ENCODE peak calls at places on chromosomes 1 and 21, in four cellular contexts. One of them, this sample, is unnamed. For H3K36me3 and H3K4me1, the result is how much of the 10 kb centered on the place peaks cover.

GRCh38 chr1:8661185-8662110 is 156.0 kb downstream of the RERE start:
- DNase-seq in thyroid gland: peak
- DNase-seq in stomach: no peak
- DNase-seq in cardiac muscle cell: peak
- DNase-seq in this sample: no peak

GRCh38 chr21:16370176-16370575 is 640.4 kb downstream of the USP25 start:
- DNase-seq in thyroid gland: no peak
- DNase-seq in stomach: no peak
- DNase-seq in cardiac muscle cell: no peak
- DNase-seq in this sample: no peak

GRCh38 chr1:92277105-92277504 is 21.7 kb downstream of the GLMN start:
- DNase-seq in thyroid gland: no peak
- DNase-seq in stomach: no peak
- DNase-seq in cardiac muscle cell: peak
- DNase-seq in this sample: no peak

GRCh38 chr1:8678688-8679410 is 138.6 kb downstream of the RERE start:
- DNase-seq in thyroid gland: no peak
- DNase-seq in stomach: no peak
- DNase-seq in cardiac muscle cell: no peak
- DNase-seq in this sample: no peak

GRCh38 chr1:181396171-181396670 is 87.1 kb upstream of the CACNA1E start:
- DNase-seq in thyroid gland: no peak
- DNase-seq in stomach: no peak
- DNase-seq in cardiac muscle cell: no peak
- DNase-seq in this sample: no peak

GRCh38 chr1:41517039-41517438 is 32.6 kb upstream of the EDN2 start:
- DNase-seq in thyroid gland: no peak
- DNase-seq in stomach: no peak
- DNase-seq in cardiac muscle cell: no peak
- DNase-seq in this sample: no peak

GRCh38 chr1:152981181-152981871 is 2.6 kb upstream of the SPRR1A start:
- DNase-seq in thyroid gland: no peak
- DNase-seq in stomach: no peak
- DNase-seq in cardiac muscle cell: no peak
- DNase-seq in this sample: no peak

GRCh38 chr1:195113471-195113870 is 1494.8 kb downstream of the KCNT2 start:
- DNase-seq in thyroid gland: no peak
- DNase-seq in stomach: no peak
- DNase-seq in cardiac muscle cell: no peak
- DNase-seq in this sample: no peak

GRCh38 chr1:985126-985525 is 3.2 kb upstream of the PERM1 start:
- DNase-seq in thyroid gland: no peak
- DNase-seq in stomach: no peak
- DNase-seq in cardiac muscle cell: no peak
- DNase-seq in this sample: peak

GRCh38 chr1:230568676-230569075 is 73.6 kb upstream of the COG2 start:
- DNase-seq in thyroid gland: no peak
- DNase-seq in stomach: no peak
- DNase-seq in cardiac muscle cell: no peak
- DNase-seq in this sample: no peak

GRCh38 chr1:40397258-40397657 is 23.7 kb downstream of the SMAP2 start:
- DNase-seq in thyroid gland: no peak
- DNase-seq in stomach: no peak
- DNase-seq in cardiac muscle cell: no peak
- DNase-seq in this sample: no peak

GRCh38 chr1:51063121-51063520 is 38.9 kb upstream of the C1orf185 start:
- DNase-seq in thyroid gland: no peak
- DNase-seq in stomach: no peak
- DNase-seq in cardiac muscle cell: peak
- DNase-seq in this sample: no peak

GRCh38 chr1:194300776-194301175 is 1114.4 kb upstream of the B3GALT2 start:
- DNase-seq in thyroid gland: no peak
- DNase-seq in stomach: no peak
- DNase-seq in cardiac muscle cell: no peak
- DNase-seq in this sample: no peak

GRCh38 chr1:231526536-231526935 is 1.9 kb upstream of the TSNAX start:
- DNase-seq in thyroid gland: no peak
- DNase-seq in stomach: no peak
- DNase-seq in cardiac muscle cell: no peak
- DNase-seq in this sample: no peak

GRCh38 chr1:207698822-207699483 is 52.9 kb upstream of the CD46 start:
- DNase-seq in thyroid gland: peak
- DNase-seq in stomach: peak
- DNase-seq in cardiac muscle cell: peak
- DNase-seq in this sample: no peak

GRCh38 chr1:156245451-156246232 is 2.2 kb downstream of the PAQR6 start:
- DNase-seq in thyroid gland: peak
- DNase-seq in stomach: peak
- DNase-seq in cardiac muscle cell: peak
- DNase-seq in this sample: no peak

GRCh38 chr1:91894036-91894761 is 8.2 kb upstream of the TGFBR3 start:
- DNase-seq in thyroid gland: no peak
- DNase-seq in stomach: no peak
- DNase-seq in cardiac muscle cell: peak
- DNase-seq in this sample: no peak

GRCh38 chr21:29025328-29025713 is 853 bp downstream of the USP16 start:
- DNase-seq in thyroid gland: no peak
- DNase-seq in stomach: no peak
- DNase-seq in cardiac muscle cell: peak
- DNase-seq in this sample: no peak

GRCh38 chr1:183635112-183635605 is 424 bp downstream of the ARPC5 start:
- DNase-seq in thyroid gland: peak
- DNase-seq in stomach: peak
- DNase-seq in cardiac muscle cell: peak
- DNase-seq in this sample: peak

GRCh38 chr1:172401907-172402306 is 18.6 kb upstream of the C1orf105 start:
- DNase-seq in thyroid gland: no peak
- DNase-seq in stomach: no peak
- DNase-seq in cardiac muscle cell: peak
- DNase-seq in this sample: no peak

GRCh38 chr1:20361805-20362381 is 71.2 kb downstream of the VWA5B1 start:
- DNase-seq in thyroid gland: peak
- DNase-seq in stomach: peak
- DNase-seq in cardiac muscle cell: peak
- DNase-seq in this sample: no peak

GRCh38 chr1:200982071-200982945 is 41.2 kb downstream of the KIF21B start:
- DNase-seq in thyroid gland: no peak
- DNase-seq in stomach: no peak
- DNase-seq in cardiac muscle cell: peak
- DNase-seq in this sample: no peak

GRCh38 chr1:1079408-1080121 is 5.5 kb upstream of the RNF223 start:
- DNase-seq in thyroid gland: peak
- DNase-seq in stomach: peak
- DNase-seq in cardiac muscle cell: peak
- DNase-seq in this sample: peak

GRCh38 chr1:207578796-207579435 is 66.0 kb upstream of the CR1L start:
- DNase-seq in thyroid gland: peak
- DNase-seq in stomach: no peak
- DNase-seq in cardiac muscle cell: no peak
- DNase-seq in this sample: no peak

GRCh38 chr21:30269803-30270530 is 12.8 kb downstream of the KRTAP24-1 start:
- DNase-seq in thyroid gland: no peak
- DNase-seq in stomach: no peak
- DNase-seq in cardiac muscle cell: no peak
- DNase-seq in this sample: no peak

GRCh38 chr1:156704930-156705320 is 458 bp downstream of the CRABP2 start:
- DNase-seq in thyroid gland: peak
- DNase-seq in stomach: peak
- DNase-seq in cardiac muscle cell: peak
- DNase-seq in this sample: no peak

GRCh38 chr1:109281680-109282496 is 1.1 kb downstream of the PSRC1 start:
- DNase-seq in thyroid gland: no peak
- DNase-seq in stomach: no peak
- DNase-seq in cardiac muscle cell: peak
- DNase-seq in this sample: no peak

GRCh38 chr1:117732065-117732789 is 126.4 kb downstream of the TENT5C start:
- DNase-seq in thyroid gland: no peak
- DNase-seq in stomach: no peak
- DNase-seq in cardiac muscle cell: peak
- DNase-seq in this sample: no peak

GRCh38 chr1:44602675-44603610 is 71.3 kb downstream of the TMEM53 start:
- DNase-seq in thyroid gland: no peak
- DNase-seq in stomach: no peak
- DNase-seq in cardiac muscle cell: no peak
- DNase-seq in this sample: no peak

GRCh38 chr21:38448619-38449186 is 49.6 kb downstream of the ERG start:
- DNase-seq in thyroid gland: peak
- DNase-seq in stomach: no peak
- DNase-seq in cardiac muscle cell: peak
- DNase-seq in this sample: no peak

GRCh38 chr1:3503525-3503886 is 49.0 kb downstream of the ARHGEF16 start:
- DNase-seq in thyroid gland: no peak
- DNase-seq in stomach: no peak
- DNase-seq in cardiac muscle cell: no peak
- DNase-seq in this sample: no peak

GRCh38 chr1:183590225-183591191 is at the start of gene NCF2:
- DNase-seq in thyroid gland: no peak
- DNase-seq in stomach: peak
- DNase-seq in cardiac muscle cell: no peak
- DNase-seq in this sample: no peak

GRCh38 chr1:214146523-214146922 is 134.4 kb upstream of the SMYD2 start:
- DNase-seq in thyroid gland: no peak
- DNase-seq in stomach: no peak
- DNase-seq in cardiac muscle cell: no peak
- DNase-seq in this sample: no peak

GRCh38 chr1:14606632-14607031 is 8.1 kb downstream of the KAZN start:
- DNase-seq in thyroid gland: no peak
- DNase-seq in stomach: no peak
- DNase-seq in cardiac muscle cell: no peak
- DNase-seq in this sample: no peak

GRCh38 chr1:206986402-206986801 is 16.1 kb upstream of the FCAMR start:
- DNase-seq in thyroid gland: peak
- DNase-seq in stomach: no peak
- DNase-seq in cardiac muscle cell: no peak
- DNase-seq in this sample: no peak

GRCh38 chr1:150613061-150613920 is 16.1 kb downstream of the ENSA start:
- DNase-seq in thyroid gland: no peak
- DNase-seq in stomach: no peak
- DNase-seq in cardiac muscle cell: peak
- DNase-seq in this sample: no peak

GRCh38 chr1:55088413-55088812 is 49.1 kb downstream of the PCSK9 start:
- DNase-seq in thyroid gland: no peak
- DNase-seq in stomach: no peak
- DNase-seq in cardiac muscle cell: no peak
- DNase-seq in this sample: no peak
- H3K36me3 ChIP-seq in thyroid gland: half or more
- H3K36me3 ChIP-seq in stomach: half or more
- H3K36me3 ChIP-seq in cardiac muscle cell: half or more
- H3K36me3 ChIP-seq in this sample: under half

GRCh38 chr21:34524671-34525601 is 12.9 kb upstream of the KCNE1 start:
- DNase-seq in thyroid gland: peak
- DNase-seq in stomach: no peak
- DNase-seq in cardiac muscle cell: peak
- DNase-seq in this sample: no peak
- H3K4me1 ChIP-seq in thyroid gland: under half
- H3K4me1 ChIP-seq in stomach: half or more
- H3K4me1 ChIP-seq in cardiac muscle cell: under half
- H3K4me1 ChIP-seq in this sample: under half

GRCh38 chr1:21837476-21837875 is 25.4 kb downstream of the LDLRAD2 start:
- DNase-seq in thyroid gland: no peak
- DNase-seq in stomach: no peak
- DNase-seq in cardiac muscle cell: no peak
- DNase-seq in this sample: no peak

GRCh38 chr1:21836729-21837128 is 24.7 kb downstream of the LDLRAD2 start:
- DNase-seq in thyroid gland: no peak
- DNase-seq in stomach: no peak
- DNase-seq in cardiac muscle cell: no peak
- DNase-seq in this sample: no peak

GRCh38 chr1:21839337-21840037 is 27.4 kb downstream of the LDLRAD2 start:
- DNase-seq in thyroid gland: no peak
- DNase-seq in stomach: no peak
- DNase-seq in cardiac muscle cell: no peak
- DNase-seq in this sample: no peak

GRCh38 chr1:21840981-21841380 is 28.9 kb downstream of the LDLRAD2 start:
- DNase-seq in thyroid gland: no peak
- DNase-seq in stomach: no peak
- DNase-seq in cardiac muscle cell: no peak
- DNase-seq in this sample: peak

GRCh38 chr1:21838359-21839157 is 26.5 kb downstream of the LDLRAD2 start:
- DNase-seq in thyroid gland: no peak
- DNase-seq in stomach: no peak
- DNase-seq in cardiac muscle cell: no peak
- DNase-seq in this sample: no peak
- H3K36me3 ChIP-seq in thyroid gland: half or more
- H3K36me3 ChIP-seq in stomach: half or more
- H3K36me3 ChIP-seq in cardiac muscle cell: under half
- H3K36me3 ChIP-seq in this sample: under half

GRCh38 chr1:46181343-46182260 is 5.3 kb upstream of the P3R3URF start:
- DNase-seq in thyroid gland: no peak
- DNase-seq in stomach: no peak
- DNase-seq in cardiac muscle cell: peak
- DNase-seq in this sample: no peak
- H3K4me1 ChIP-seq in thyroid gland: half or more
- H3K4me1 ChIP-seq in stomach: half or more
- H3K4me1 ChIP-seq in cardiac muscle cell: under half
- H3K4me1 ChIP-seq in this sample: under half